ENCODE peak calls at places on chromosomes 7 and 10, in seven cellular contexts. H is T-cell; N is dorsolateral prefrontal cortex; W is fibroblast of pulmonary artery; E is globus pallidus; U is stimulated activated CD4-positive, alpha-beta T cell treated with anti-CD3 and anti-CD28 coated beads, TNF-alpha, amount 100 ng/mL, for 4 hours; L is activated naive CD8-positive, alpha-beta T cell treated with anti-CD3 and anti-CD28 coated beads, Interleukin-2, amount 10 ng/mL, durations not matched to agents 7 days and 5 days. Y is an unnamed sample.

GRCh38 chr10:77163670-77164348 is 473.8 kb downstream of the KCNMA1 start:
- DNase-seq in H (no peak), N (peak; percentile 45), W (peak; percentile 95), E (no peak), U (no peak), L (no peak), Y (no peak)

GRCh38 chr10:89978081-89978480 is 276.7 kb downstream of the KIF20B start:
- DNase-seq in H (no peak), N (no peak), W (no peak), E (no peak), U (no peak), L (no peak), Y (no peak)

GRCh38 chr10:5976689-5977470 is 463 bp downstream of the IL15RA start:
- DNase-seq in H (no peak), N (no peak), W (peak; percentile 59), E (peak; percentile 10), U (peak; percentile 15), L (peak; percentile 67), Y (peak; percentile 55)

GRCh38 chr7:157474685-157475084 is 137.9 kb downstream of the DNAJB6 start:
- DNase-seq in H (no peak), N (no peak), W (peak; percentile 13), E (no peak), U (no peak), L (no peak), Y (no peak)

GRCh38 chr10:96719850-96720421 is 378 bp downstream of the PIK3AP1 start:
- DNase-seq in H (peak; percentile 24), N (no peak), W (no peak), E (no peak), U (peak; percentile 20), L (peak; percentile 68), Y (peak; percentile 89)

GRCh38 chr10:17219024-17219423 is 9.0 kb upstream of the VIM start:
- DNase-seq in H (no peak), N (no peak), W (peak; percentile 38), E (no peak), U (no peak), L (no peak), Y (no peak)

GRCh38 chr10:84176836-84177474 is 3.4 kb downstream of the GPR15LG start:
- DNase-seq in H (no peak), N (no peak), W (no peak), E (no peak), U (no peak), L (no peak), Y (no peak)

GRCh38 chr7:1925973-1926907 is 256.2 kb downstream of the ELFN1 start:
- DNase-seq in H (peak; percentile 54), N (no peak), W (no peak), E (no peak), U (no peak), L (no peak), Y (peak; percentile 9)

GRCh38 chr7:72007018-72007417 is 405.1 kb downstream of the CALN1 start:
- DNase-seq in H (no peak), N (no peak), W (no peak), E (no peak), U (no peak), L (no peak), Y (no peak)

GRCh38 chr7:38438938-38439337 is 165.5 kb upstream of the TARP start:
- DNase-seq in H (no peak), N (no peak), W (no peak), E (no peak), U (no peak), L (no peak), Y (no peak)

GRCh38 chr10:21993360-21994001 is 10.0 kb downstream of the DNAJC1 start:
- DNase-seq in H (no peak), N (no peak), W (peak; percentile 61), E (peak; percentile 36), U (no peak), L (no peak), Y (no peak)

GRCh38 chr7:29287366-29287765 is 92.8 kb downstream of the CHN2 start:
- DNase-seq in H (no peak), N (no peak), W (peak; percentile 89), E (no peak), U (no peak), L (no peak), Y (no peak)

GRCh38 chr10:5915451-5915850 is 25.4 kb downstream of the FBH1 start:
- DNase-seq in H (no peak), N (no peak), W (no peak), E (no peak), U (no peak), L (no peak), Y (no peak)

GRCh38 chr10:28677889-28678686 is 767 bp downstream of the BAMBI start:
- DNase-seq in H (no peak), N (no peak), W (peak; percentile 25), E (peak; percentile 48), U (no peak), L (peak; percentile 52), Y (peak; percentile 74)

GRCh38 chr7:2757361-2757903 is 69.4 kb downstream of the AMZ1 start:
- DNase-seq in H (no peak), N (peak; percentile 64), W (no peak), E (peak; percentile 68), U (no peak), L (no peak), Y (peak; percentile 69)

GRCh38 chr10:21904930-21905329 is 98.6 kb downstream of the DNAJC1 start:
- DNase-seq in H (no peak), N (no peak), W (no peak), E (no peak), U (no peak), L (no peak), Y (no peak)